ENCODE peak calls at places on chromosomes 11 and 22, in six cellular contexts. C, F, P, N, S and Z are unnamed samples.

GRCh38 chr22:44623771-44624510 is 78.1 kb upstream of the PRR5 start:
- ATAC-seq in C (no peak), F (peak; percentile 84), P (no peak), N (no peak), S (peak; percentile 87), Z (no peak)

GRCh38 chr11:15095736-15096228 is 18.9 kb upstream of the INSC start:
- ATAC-seq in C (no peak), F (no peak), P (no peak), N (no peak), S (no peak), Z (no peak)

GRCh38 chr11:2092956-2093412 is 46.2 kb downstream of the IGF2 start:
- ATAC-seq in C (peak; percentile 63), F (no peak), P (no peak), N (peak; percentile 76), S (peak; percentile 11), Z (peak; percentile 23)

GRCh38 chr11:27716850-27717249 is 16.6 kb upstream of the BDNF start:
- ATAC-seq in C (no peak), F (no peak), P (no peak), N (no peak), S (no peak), Z (no peak)

GRCh38 chr11:120316880-120317688 is 8.0 kb upstream of the TLCD5 start:
- ATAC-seq in C (peak; percentile 95), F (peak; percentile 58), P (peak; percentile 46), N (peak; percentile 65), S (peak; percentile 94), Z (peak; percentile 64)

GRCh38 chr11:77126861-77127673 is 979 bp upstream of the MYO7A start:
- ATAC-seq in C (peak; percentile 74), F (peak; percentile 91), P (peak; percentile 44), N (peak; percentile 63), S (peak; percentile 89), Z (peak; percentile 73)

GRCh38 chr22:45977003-45977395 is at the start of gene WNT7B:
- ATAC-seq in C (peak; percentile 59), F (no peak), P (no peak), N (no peak), S (peak; percentile 58), Z (no peak)

GRCh38 chr11:13008625-13009475 is at the start of gene RASSF10:
- ATAC-seq in C (peak; percentile 96), F (no peak), P (peak; percentile 64), N (no peak), S (no peak), Z (peak; percentile 60)

GRCh38 chr11:64879226-64879900 is 942 bp upstream of the EHD1 start:
- ATAC-seq in C (peak; percentile 9), F (peak; percentile 6), P (no peak), N (peak; percentile 0), S (peak; percentile 5), Z (no peak)

GRCh38 chr11:58621586-58622262 is 741 bp upstream of the CNTF start:
- ATAC-seq in C (no peak), F (no peak), P (no peak), N (no peak), S (no peak), Z (no peak)

GRCh38 chr22:39303892-39304671 is 15.3 kb downstream of the RPL3 start:
- ATAC-seq in C (no peak), F (no peak), P (no peak), N (no peak), S (no peak), Z (no peak)

DNA sequence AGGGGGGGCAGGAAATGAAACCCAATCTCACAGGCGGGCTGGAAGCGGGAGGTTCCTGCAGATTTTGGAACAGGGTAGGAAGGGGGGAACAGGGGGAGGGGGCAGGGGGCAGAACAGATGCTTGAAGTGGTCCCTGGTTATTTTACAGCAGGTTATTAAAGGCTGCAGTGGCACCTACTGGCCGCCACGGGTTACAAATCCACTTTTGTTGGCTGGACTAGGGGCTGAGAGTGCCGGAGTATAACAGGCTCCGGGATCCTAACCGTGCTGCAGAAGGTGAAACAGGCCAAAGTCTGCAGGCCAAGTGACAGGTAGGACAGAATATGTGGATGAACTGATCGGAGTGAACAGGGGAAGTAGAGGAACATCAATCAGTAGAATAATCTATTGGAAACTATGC is 2.5 kb downstream of the ROBO3 start:
- ATAC-seq in C (peak; percentile 16), F (peak; percentile 80), P (no peak), N (no peak), S (peak; percentile 68), Z (no peak)
- TF ChIP-seq CTCF in C (peak; percentile 47), F (peak; percentile 58), P (no peak), N (no peak), S (peak; percentile 47), Z (no peak)

GRCh38 chr11:111926505-111927391 is 8.0 kb downstream of the C11orf52 start:
- ATAC-seq in C (peak; percentile 98), F (peak; percentile 96), P (peak; percentile 98), N (peak; percentile 76), S (peak; percentile 94), Z (peak; percentile 93)
- TF ChIP-seq CTCF in C (no peak), F (no peak), P (no peak), N (peak; percentile 21), S (no peak), Z (no peak)

GRCh38 chr11:41201156-41201555 is 258.3 kb downstream of the LRRC4C start:
- ATAC-seq in C (no peak), F (no peak), P (no peak), N (no peak), S (no peak), Z (no peak)
- TF ChIP-seq CTCF in C (peak; percentile 36), F (peak; percentile 35), P (no peak), N (no peak), S (peak; percentile 31), Z (no peak)

DNA sequence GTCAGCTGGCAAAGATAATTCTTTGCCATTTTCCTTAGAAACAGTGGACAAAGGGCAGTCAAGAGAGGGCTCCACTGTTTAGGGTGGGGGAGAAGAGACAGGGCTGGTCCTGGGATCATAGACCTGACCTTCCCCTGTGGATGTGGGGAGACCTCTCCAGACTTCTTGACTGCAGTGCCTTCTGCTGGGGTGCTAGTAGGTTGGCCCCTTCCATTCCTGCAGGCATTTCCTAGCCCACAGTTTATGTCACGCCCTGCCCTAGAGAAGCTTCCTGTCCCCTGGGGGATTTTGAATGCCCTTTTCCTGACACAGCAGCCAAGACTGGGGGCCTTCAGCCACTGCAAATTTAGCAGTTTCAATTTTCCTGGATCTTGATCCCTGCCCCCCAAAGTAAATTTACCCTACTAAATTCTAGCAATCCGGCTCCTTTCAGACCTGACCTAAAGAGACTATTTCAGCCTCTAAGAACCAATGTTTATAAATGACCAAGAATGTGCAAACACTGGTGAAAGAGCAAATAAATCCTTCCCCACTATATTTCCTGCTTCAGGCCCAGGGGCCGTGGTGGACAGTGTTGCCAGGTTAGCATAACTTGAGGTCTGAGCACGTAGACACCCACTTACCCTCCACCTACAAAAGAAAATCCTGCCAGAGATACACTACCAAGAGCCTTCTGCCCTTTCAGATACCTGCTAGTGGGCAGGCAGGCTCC is 58.4 kb downstream of the PPFIBP2 start:
- ATAC-seq in C (peak; percentile 64), F (peak; percentile 40), P (no peak), N (peak; percentile 15), S (peak; percentile 51), Z (no peak)
- TF ChIP-seq CTCF in C (no peak), F (no peak), P (no peak), N (no peak), S (no peak), Z (no peak)

DNA sequence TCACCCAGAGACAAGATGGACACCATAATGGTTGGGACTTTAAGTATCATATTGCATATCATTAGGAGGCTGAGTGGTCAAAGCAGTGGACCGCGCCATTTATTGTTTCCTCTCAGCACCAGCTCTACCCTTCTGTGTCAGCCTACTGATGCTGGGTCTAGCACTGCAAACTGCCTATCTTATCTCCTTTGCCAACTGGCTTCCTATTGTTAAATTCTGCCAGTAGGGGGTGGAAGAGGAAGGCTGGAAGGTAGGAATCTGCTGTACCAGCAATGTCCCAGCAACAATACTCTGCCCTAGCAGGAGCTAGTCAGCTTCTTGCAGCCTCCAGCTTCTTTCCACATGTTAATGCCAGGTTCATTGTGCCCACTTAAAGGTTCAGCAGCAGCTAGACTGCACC is 367.1 kb upstream of the PDGFD start:
- ATAC-seq in C (no peak), F (no peak), P (no peak), N (no peak), S (peak; percentile 54), Z (no peak)
- TF ChIP-seq CTCF in C (no peak), F (no peak), P (no peak), N (no peak), S (no peak), Z (no peak)

GRCh38 chr11:93481696-93482095 is 61.5 kb downstream of the SMCO4 start:
- ATAC-seq in C (no peak), F (no peak), P (no peak), N (no peak), S (no peak), Z (no peak)
- TF ChIP-seq CTCF in C (no peak), F (no peak), P (no peak), N (peak; percentile 49), S (no peak), Z (no peak)

GRCh38 chr11:125588505-125588904 is 4.1 kb upstream of the STT3A start:
- ATAC-seq in C (no peak), F (no peak), P (no peak), N (no peak), S (no peak), Z (no peak)

GRCh38 chr11:125591659-125592304 is 870 bp upstream of the STT3A start:
- ATAC-seq in C (peak; percentile 43), F (peak; percentile 39), P (peak; percentile 32), N (peak; percentile 62), S (peak; percentile 24), Z (peak; percentile 30)

GRCh38 chr11:125593113-125593761 is 585 bp downstream of the STT3A start:
- ATAC-seq in C (no peak), F (peak; percentile 24), P (peak; percentile 37), N (peak; percentile 3), S (peak; percentile 39), Z (no peak)

GRCh38 chr11:125594958-125595357 is 2.3 kb downstream of the STT3A start:
- ATAC-seq in C (no peak), F (no peak), P (no peak), N (no peak), S (no peak), Z (no peak)

DNA sequence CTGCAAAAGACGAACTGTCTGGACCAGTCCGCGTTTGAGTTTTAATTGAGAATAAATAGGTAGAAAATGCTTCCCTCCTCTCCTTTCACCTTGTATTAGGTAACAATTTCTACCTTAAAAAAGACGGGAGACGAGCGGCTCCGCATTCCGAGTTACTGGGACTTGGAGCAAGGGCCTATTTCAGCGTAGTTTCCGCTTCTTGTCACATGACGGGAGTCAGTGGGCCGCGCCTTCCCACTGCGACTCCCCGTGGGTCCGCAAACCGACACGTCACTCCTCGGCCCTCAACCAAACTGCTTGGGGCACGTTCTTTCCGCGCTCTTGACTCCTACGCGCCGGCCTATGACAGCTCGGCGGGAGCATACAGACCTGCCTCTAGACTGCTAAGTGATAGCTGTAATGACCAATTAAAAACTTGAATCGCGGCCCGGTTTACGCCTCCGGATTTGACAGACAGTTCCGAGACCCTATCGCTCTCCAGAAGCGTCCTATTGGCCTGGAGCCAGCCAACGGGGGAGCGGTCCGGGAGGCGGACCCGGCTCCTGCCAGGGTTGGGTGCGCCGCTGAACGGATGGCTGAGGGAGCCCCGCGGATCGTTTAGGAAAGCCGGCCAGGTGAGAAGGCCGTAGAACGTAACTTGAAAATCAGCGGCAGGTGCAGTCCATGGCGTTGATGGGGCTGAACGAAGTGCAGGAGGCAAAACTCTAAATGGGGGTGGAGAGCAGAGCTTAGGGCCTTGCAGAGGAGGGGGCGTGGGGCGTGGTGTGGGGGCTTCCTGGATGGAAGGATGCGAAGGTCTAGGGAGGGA is at the start of gene STT3A:
- ATAC-seq in C (peak; percentile 98), F (peak; percentile 95), P (peak; percentile 99), N (peak; percentile 95), S (peak; percentile 95), Z (peak; percentile 99)
- TF ChIP-seq CTCF in C (no peak), F (no peak), P (no peak), N (no peak), S (no peak), Z (no peak)

GRCh38 chr22:20133930-20134549 is 2.4 kb downstream of the ZDHHC8 start:
- ATAC-seq in C (no peak), F (no peak), P (no peak), N (no peak), S (no peak), Z (no peak)
- TF ChIP-seq CTCF in C (no peak), F (peak; percentile 56), P (no peak), N (no peak), S (no peak), Z (no peak)